ENCODE peak calls at places on chromosome 3, in four cellular contexts. Q is GM23338, K is A549, W is HCT116. A is an unnamed sample.

GRCh38 chr3:50275160-50275995 is 3.5 kb upstream of the LSMEM2 start:
- DNase-seq in Q (peak; percentile 78), K (no peak), W (no peak), A (no peak)

GRCh38 chr3:100899440-100900091 is 93.7 kb downstream of the ABI3BP start:
- DNase-seq in Q (no peak), K (no peak), W (no peak), A (no peak)

GRCh38 chr3:2130726-2131125 is 32.1 kb downstream of the CNTN4 start:
- DNase-seq in Q (no peak), K (no peak), W (no peak), A (no peak)

GRCh38 chr3:169847896-169848295 is 21.8 kb downstream of the LRRC31 start:
- DNase-seq in Q (no peak), K (no peak), W (no peak), A (no peak)

GRCh38 chr3:127975630-127976029 is 60.6 kb downstream of the KBTBD12 start:
- DNase-seq in Q (no peak), K (no peak), W (no peak), A (no peak)

GRCh38 chr3:40615916-40616315 is 91.2 kb downstream of the ZNF621 start:
- DNase-seq in Q (peak; percentile 44), K (no peak), W (no peak), A (no peak)

GRCh38 chr3:102307442-102307841 is 127.4 kb upstream of the ZPLD1 start:
- DNase-seq in Q (peak; percentile 21), K (no peak), W (no peak), A (no peak)

GRCh38 chr3:141845407-141846049 is 30.9 kb upstream of the ATP1B3 start:
- DNase-seq in Q (peak; percentile 67), K (no peak), W (no peak), A (peak; percentile 21)

GRCh38 chr3:184169896-184170875 is 4.5 kb upstream of the AP2M1 start:
- DNase-seq in Q (peak; percentile 36), K (no peak), W (no peak), A (no peak)

GRCh38 chr3:24508423-24508839 is 13.8 kb upstream of the THRB start:
- DNase-seq in Q (no peak), K (no peak), W (no peak), A (no peak)

GRCh38 chr3:162170581-162170980 is 674.0 kb downstream of the OTOL1 start:
- DNase-seq in Q (no peak), K (no peak), W (no peak), A (no peak)

GRCh38 chr3:58306662-58307286 is 454 bp downstream of the HTD2 start:
- DNase-seq in Q (peak; percentile 73), K (peak; percentile 49), W (no peak), A (peak; percentile 29)

GRCh38 chr3:113275876-113276580 is 64.7 kb downstream of the BOC start:
- DNase-seq in Q (peak; percentile 29), K (no peak), W (no peak), A (peak; percentile 7)

GRCh38 chr3:24088782-24089181 is 143.7 kb downstream of the NR1D2 start:
- DNase-seq in Q (peak; percentile 63), K (peak; percentile 19), W (peak; percentile 28), A (peak; percentile 66)

GRCh38 chr3:129211772-129212171 is 28.1 kb upstream of the CNBP start:
- DNase-seq in Q (no peak), K (peak; percentile 82), W (peak; percentile 98), A (peak; percentile 58)

GRCh38 chr3:66486646-66487045 is 14.2 kb downstream of the LRIG1 start:
- DNase-seq in Q (no peak), K (no peak), W (no peak), A (no peak)

GRCh38 chr3:99167016-99167415 is 265.5 kb upstream of the DCBLD2 start:
- DNase-seq in Q (no peak), K (no peak), W (no peak), A (no peak)

GRCh38 chr3:195033531-195034091 is 237.3 kb downstream of the XXYLT1 start:
- DNase-seq in Q (no peak), K (peak; percentile 16), W (peak; percentile 12), A (no peak)

GRCh38 chr3:123872621-123873020 is 11.5 kb downstream of the MYLK start:
- DNase-seq in Q (no peak), K (no peak), W (no peak), A (no peak)

GRCh38 chr3:64140651-64141050 is 84.6 kb downstream of the PRICKLE2 start:
- DNase-seq in Q (no peak), K (no peak), W (no peak), A (no peak)

GRCh38 chr3:54861248-54862067 is 66.4 kb downstream of the LRTM1 start:
- DNase-seq in Q (no peak), K (no peak), W (no peak), A (no peak)

GRCh38 chr3:101829066-101829830 is 20.1 kb upstream of the NFKBIZ start:
- DNase-seq in Q (no peak), K (no peak), W (no peak), A (no peak)

GRCh38 chr3:187396661-187397060 is 28.5 kb downstream of the RTP4 start:
- DNase-seq in Q (no peak), K (no peak), W (no peak), A (no peak)

GRCh38 chr3:170977911-170978310 is 48.6 kb downstream of the SLC2A2 start:
- DNase-seq in Q (no peak), K (peak; percentile 46), W (no peak), A (no peak)

GRCh38 chr3:46811615-46812236 is 51.5 kb downstream of the MYL3 start:
- DNase-seq in Q (peak; percentile 91), K (no peak), W (no peak), A (peak; percentile 41)

GRCh38 chr3:23944007-23944760 is 902 bp upstream of the NR1D2 start:
- DNase-seq in Q (no peak), K (no peak), W (no peak), A (no peak)

GRCh38 chr3:55726501-55726775 is 239.3 kb upstream of the WNT5A start:
- DNase-seq in Q (no peak), K (no peak), W (no peak), A (no peak)

GRCh38 chr3:25820372-25820771 is 30.5 kb downstream of the OXSM start:
- DNase-seq in Q (peak; percentile 42), K (no peak), W (no peak), A (no peak)

GRCh38 chr3:47306022-47306421 is 23.3 kb downstream of the KLHL18 start:
- DNase-seq in Q (no peak), K (no peak), W (no peak), A (no peak)

GRCh38 chr3:23501201-23501824 is 298.2 kb downstream of the UBE2E2 start:
- DNase-seq in Q (no peak), K (no peak), W (no peak), A (no peak)

GRCh38 chr3:54433846-54434245 is 311.5 kb downstream of the CACNA2D3 start:
- DNase-seq in Q (peak; percentile 92), K (no peak), W (peak; percentile 13), A (peak; percentile 25)

GRCh38 chr3:177777699-177778098 is 580.4 kb upstream of the TBL1XR1 start:
- DNase-seq in Q (peak; percentile 63), K (peak; percentile 2), W (peak; percentile 51), A (peak; percentile 75)

DNA sequence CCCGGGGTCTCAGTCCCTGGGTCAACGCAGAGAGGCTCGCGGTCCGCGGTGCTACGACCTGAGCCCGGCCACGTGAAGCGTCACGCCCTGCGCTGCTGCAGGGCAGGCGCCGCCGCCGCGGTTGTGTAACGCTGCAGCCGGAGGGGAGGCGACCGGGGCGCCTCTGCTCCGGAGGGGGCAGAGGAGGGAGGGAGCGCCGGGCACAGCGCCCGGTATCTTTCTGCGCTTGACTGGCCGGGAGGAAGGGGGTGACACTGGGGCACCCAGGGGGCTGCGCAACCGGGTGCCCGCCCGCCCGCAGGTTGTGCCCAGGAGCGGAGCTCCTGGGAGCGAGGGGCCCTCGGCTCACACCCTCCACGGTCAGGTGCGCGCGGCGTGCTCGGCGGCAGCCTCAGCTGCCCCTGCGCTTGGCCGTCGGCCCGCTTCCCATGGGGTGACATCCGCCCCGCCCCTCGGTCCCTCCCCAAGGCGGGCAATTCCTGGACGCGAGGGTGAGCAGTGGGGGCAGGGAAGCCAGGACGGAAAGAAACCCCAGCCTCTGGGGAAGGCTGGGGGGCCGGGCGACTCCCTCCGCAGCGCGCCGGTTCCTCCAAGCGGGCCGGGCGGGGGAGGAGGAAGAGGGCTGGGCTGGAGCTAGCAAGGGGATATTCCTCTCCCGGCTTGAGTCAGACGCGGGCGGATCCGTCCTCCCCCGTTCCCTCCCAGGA is 825 bp upstream of the BHLHE40 start:
- DNase-seq in Q (peak; percentile 86), K (peak; percentile 94), W (peak; percentile 94), A (peak; percentile 96)
- TF ChIP-seq REST in Q (no peak), K (no peak), W (no peak), A (peak; percentile 66)

DNA sequence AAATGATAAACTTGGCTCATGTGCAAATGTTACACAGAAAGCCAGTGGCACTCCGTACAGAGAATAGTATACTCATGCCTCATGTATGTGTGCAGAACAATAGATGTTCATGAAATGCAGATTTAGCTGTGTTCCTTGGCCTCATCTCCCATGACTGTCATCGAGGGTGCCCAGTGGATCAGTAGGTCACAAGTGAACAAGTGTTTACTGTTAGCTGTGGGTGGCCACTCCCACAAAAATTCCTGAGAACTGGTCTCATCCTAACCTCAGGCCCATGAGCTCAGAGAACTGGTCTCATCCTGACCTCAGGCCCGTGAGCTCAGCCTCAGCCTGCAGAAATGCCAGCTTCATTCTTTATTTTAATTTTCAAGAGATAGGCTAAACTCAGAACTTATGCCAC is 124.1 kb downstream of the GADL1 start:
- DNase-seq in Q (no peak), K (peak; percentile 37), W (peak; percentile 66), A (no peak)
- TF ChIP-seq REST in Q (no peak), K (no peak), W (no peak), A (no peak)

GRCh38 chr3:152268501-152269422 is at the start of gene MBNL1:
- DNase-seq in Q (peak; percentile 75), K (peak; percentile 36), W (peak; percentile 70), A (peak; percentile 82)
- TF ChIP-seq REST in Q (no peak), K (peak; percentile 42), W (no peak), A (peak; percentile 30)

DNA sequence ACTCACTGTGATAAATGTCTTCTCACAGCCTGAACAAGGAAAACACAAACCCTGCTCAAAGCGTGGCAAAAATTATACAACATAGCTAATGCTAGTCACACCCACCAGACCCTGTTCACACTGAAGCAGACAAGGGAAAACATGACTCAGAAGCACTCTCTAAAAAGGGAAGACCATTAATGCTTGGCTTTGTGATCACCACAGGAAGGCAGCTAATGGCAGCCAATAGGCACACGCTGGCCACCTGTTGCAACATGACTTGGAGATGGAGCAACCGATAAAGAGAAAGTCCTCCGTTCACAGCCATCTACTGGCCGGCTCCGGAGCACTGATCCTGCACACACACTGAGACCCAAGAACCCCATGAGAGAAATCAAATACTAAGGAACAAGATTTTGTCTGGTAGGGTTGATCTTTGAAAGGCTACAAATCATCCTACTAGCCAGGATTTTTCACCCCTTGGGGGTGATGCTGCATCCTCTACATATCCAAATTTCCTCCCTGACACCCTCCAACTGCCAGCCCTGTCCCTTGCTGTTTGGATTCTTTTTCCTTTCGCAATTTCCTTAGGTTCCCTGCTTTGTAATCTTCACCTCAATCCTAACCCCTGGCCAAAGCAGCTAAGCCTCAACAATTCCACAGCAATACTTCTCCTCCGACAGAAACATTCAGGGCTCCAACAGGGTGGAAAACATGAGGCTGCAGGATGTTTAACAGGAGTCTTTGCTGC is 3.2 kb downstream of the ZXDC start:
- DNase-seq in Q (no peak), K (peak; percentile 62), W (peak; percentile 12), A (peak; percentile 72)
- TF ChIP-seq REST in Q (no peak), K (no peak), W (no peak), A (no peak)

A was measured in K562.